ENCODE peak calls at places on chromosomes 3 and 15, in six cellular contexts. A is stomach, Y is breast epithelium, W is GM12891, Q is suprapubic skin, I is transverse colon. O is an unnamed sample.

GRCh38 chr3:178971614-178972013 is 100.0 kb downstream of the ZMAT3 start:
- DNase-seq in A (no peak), Y (no peak), W (no peak), Q (no peak), I (no peak), O (no peak)

GRCh38 chr3:44529927-44530326 is 25.1 kb upstream of the ZKSCAN7 start:
- DNase-seq in A (no peak), Y (no peak), W (no peak), Q (no peak), I (no peak), O (no peak)

GRCh38 chr15:74616020-74616939 is 644 bp downstream of the CLK3 start:
- DNase-seq in A (peak), Y (peak), W (peak), Q (peak), I (peak), O (peak)

GRCh38 chr15:36682091-36682490 is 102.7 kb downstream of the CDIN1 start:
- DNase-seq in A (no peak), Y (no peak), W (no peak), Q (no peak), I (no peak), O (no peak)

GRCh38 chr15:62883938-62884479 is 158.5 kb upstream of the TPM1 start:
- DNase-seq in A (no peak), Y (no peak), W (no peak), Q (no peak), I (no peak), O (no peak)

GRCh38 chr3:23826382-23827061 is 20.8 kb downstream of the UBE2E1 start:
- DNase-seq in A (no peak), Y (no peak), W (no peak), Q (no peak), I (no peak), O (no peak)

GRCh38 chr3:39210078-39210477 is 17.7 kb upstream of the XIRP1 start:
- DNase-seq in A (no peak), Y (no peak), W (no peak), Q (no peak), I (no peak), O (no peak)

GRCh38 chr3:75610773-75611172 is 53.4 kb upstream of the FRG2C start:
- DNase-seq in A (no peak), Y (no peak), W (no peak), Q (no peak), I (no peak), O (no peak)

GRCh38 chr3:40920041-40920440 is 279.3 kb upstream of the CTNNB1 start:
- DNase-seq in A (no peak), Y (no peak), W (no peak), Q (no peak), I (no peak), O (no peak)

GRCh38 chr15:52730163-52730562 is 51.0 kb upstream of the ATOSA start:
- DNase-seq in A (no peak), Y (no peak), W (no peak), Q (no peak), I (no peak), O (no peak)

GRCh38 chr15:73631915-73632669 is 1.1 kb downstream of the NPTN start:
- DNase-seq in A (no peak), Y (peak), W (no peak), Q (no peak), I (peak), O (no peak)

GRCh38 chr3:155712008-155712407 is 32.9 kb downstream of the PLCH1 start:
- DNase-seq in A (no peak), Y (no peak), W (no peak), Q (no peak), I (no peak), O (no peak)

GRCh38 chr15:40904552-40905201 is 10.4 kb downstream of the VPS18 start:
- DNase-seq in A (no peak), Y (no peak), W (no peak), Q (no peak), I (no peak), O (no peak)

GRCh38 chr15:40902605-40903561 is 8.6 kb downstream of the VPS18 start:
- DNase-seq in A (no peak), Y (peak), W (no peak), Q (no peak), I (no peak), O (no peak)

GRCh38 chr15:40906947-40907802 is 12.9 kb downstream of the VPS18 start:
- DNase-seq in A (peak), Y (peak), W (no peak), Q (no peak), I (peak), O (no peak)

GRCh38 chr15:40908095-40908494 is 13.8 kb downstream of the VPS18 start:
- DNase-seq in A (no peak), Y (no peak), W (no peak), Q (no peak), I (no peak), O (no peak)

GRCh38 chr15:40906101-40906946 is 12.1 kb downstream of the VPS18 start:
- DNase-seq in A (peak), Y (peak), W (peak), Q (peak), I (peak), O (peak)
- TF ChIP-seq POLR2A in A (no peak), Y (no peak), W (no peak), Q (no peak), I (peak), O (no peak)

GRCh38 chr3:157523814-157524213 is 20.6 kb upstream of the VEPH1 start:
- DNase-seq in A (no peak), Y (no peak), W (no peak), Q (no peak), I (no peak), O (no peak)

GRCh38 chr3:157518881-157519280 is 15.7 kb upstream of the VEPH1 start:
- DNase-seq in A (no peak), Y (no peak), W (no peak), Q (no peak), I (no peak), O (no peak)

GRCh38 chr3:157526036-157526435 is 22.8 kb upstream of the VEPH1 start:
- DNase-seq in A (no peak), Y (no peak), W (no peak), Q (no peak), I (no peak), O (no peak)

GRCh38 chr3:157520485-157521184 is 17.4 kb upstream of the VEPH1 start:
- DNase-seq in A (no peak), Y (no peak), W (no peak), Q (no peak), I (no peak), O (no peak)

GRCh38 chr3:157522646-157523045 is 19.4 kb upstream of the VEPH1 start:
- DNase-seq in A (no peak), Y (no peak), W (no peak), Q (no peak), I (no peak), O (no peak)
- TF ChIP-seq POLR2AphosphoS5 in A (no peak), Y (no peak), W (no peak), Q (no peak), I (no peak), O (no peak)

DNA sequence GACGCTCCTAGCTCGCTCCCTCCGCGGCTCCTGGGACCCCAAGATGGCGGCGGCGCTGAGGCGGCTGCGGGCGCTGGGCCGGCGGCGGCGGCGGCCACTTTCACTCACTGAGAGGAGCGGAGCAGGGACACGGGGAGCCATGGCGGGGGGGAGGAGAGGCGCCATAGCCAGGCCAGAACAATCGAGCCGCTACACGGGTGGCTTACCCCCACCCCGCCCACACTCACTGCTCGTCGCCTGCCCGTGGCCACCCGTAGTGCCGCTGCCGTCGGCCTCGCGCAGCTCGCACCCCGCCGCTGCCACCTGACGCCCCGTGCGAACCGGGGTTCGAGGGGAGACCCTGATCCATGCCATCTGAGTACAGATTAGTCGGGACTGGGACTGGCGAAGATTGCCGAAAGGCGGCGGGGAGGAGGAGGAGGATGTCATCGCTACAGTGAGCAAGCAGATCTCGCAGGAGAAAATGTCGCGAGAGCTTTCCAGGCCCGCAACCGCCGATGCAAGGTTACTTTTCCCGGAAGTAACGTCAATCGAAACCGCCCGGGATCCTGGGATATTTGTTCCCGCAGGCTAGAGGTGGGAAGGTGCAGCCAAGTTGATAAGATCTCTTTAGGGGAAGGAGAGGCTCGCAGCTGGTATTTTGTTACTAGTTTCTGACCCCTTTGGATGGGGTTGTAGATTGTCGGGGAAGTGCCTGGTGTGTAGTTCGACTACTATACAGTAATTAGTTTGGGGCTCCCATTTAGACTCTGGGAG is at the start of gene INO80:
- DNase-seq in A (peak), Y (peak), W (peak), Q (peak), I (peak), O (peak)
- TF ChIP-seq POLR2A in A (peak), Y (peak), W (no peak), Q (peak), I (peak), O (peak)

GRCh38 chr3:14461006-14461747 is 58.8 kb downstream of the SLC6A6 start:
- DNase-seq in A (peak), Y (no peak), W (no peak), Q (no peak), I (no peak), O (no peak)

GRCh38 chr3:14459787-14460186 is 57.4 kb downstream of the SLC6A6 start:
- DNase-seq in A (no peak), Y (no peak), W (no peak), Q (no peak), I (no peak), O (no peak)

GRCh38 chr3:14459384-14459783 is 57.0 kb downstream of the SLC6A6 start:
- DNase-seq in A (no peak), Y (no peak), W (no peak), Q (no peak), I (no peak), O (no peak)

GRCh38 chr3:14461748-14462324 is 59.4 kb downstream of the SLC6A6 start:
- DNase-seq in A (peak), Y (no peak), W (peak), Q (no peak), I (peak), O (no peak)

GRCh38 chr3:14460342-14461005 is 58.1 kb downstream of the SLC6A6 start:
- DNase-seq in A (peak), Y (peak), W (no peak), Q (no peak), I (peak), O (no peak)
- TF ChIP-seq POLR2AphosphoS5 in A (peak), Y (peak), W (no peak), Q (no peak), I (peak), O (no peak)

DNA sequence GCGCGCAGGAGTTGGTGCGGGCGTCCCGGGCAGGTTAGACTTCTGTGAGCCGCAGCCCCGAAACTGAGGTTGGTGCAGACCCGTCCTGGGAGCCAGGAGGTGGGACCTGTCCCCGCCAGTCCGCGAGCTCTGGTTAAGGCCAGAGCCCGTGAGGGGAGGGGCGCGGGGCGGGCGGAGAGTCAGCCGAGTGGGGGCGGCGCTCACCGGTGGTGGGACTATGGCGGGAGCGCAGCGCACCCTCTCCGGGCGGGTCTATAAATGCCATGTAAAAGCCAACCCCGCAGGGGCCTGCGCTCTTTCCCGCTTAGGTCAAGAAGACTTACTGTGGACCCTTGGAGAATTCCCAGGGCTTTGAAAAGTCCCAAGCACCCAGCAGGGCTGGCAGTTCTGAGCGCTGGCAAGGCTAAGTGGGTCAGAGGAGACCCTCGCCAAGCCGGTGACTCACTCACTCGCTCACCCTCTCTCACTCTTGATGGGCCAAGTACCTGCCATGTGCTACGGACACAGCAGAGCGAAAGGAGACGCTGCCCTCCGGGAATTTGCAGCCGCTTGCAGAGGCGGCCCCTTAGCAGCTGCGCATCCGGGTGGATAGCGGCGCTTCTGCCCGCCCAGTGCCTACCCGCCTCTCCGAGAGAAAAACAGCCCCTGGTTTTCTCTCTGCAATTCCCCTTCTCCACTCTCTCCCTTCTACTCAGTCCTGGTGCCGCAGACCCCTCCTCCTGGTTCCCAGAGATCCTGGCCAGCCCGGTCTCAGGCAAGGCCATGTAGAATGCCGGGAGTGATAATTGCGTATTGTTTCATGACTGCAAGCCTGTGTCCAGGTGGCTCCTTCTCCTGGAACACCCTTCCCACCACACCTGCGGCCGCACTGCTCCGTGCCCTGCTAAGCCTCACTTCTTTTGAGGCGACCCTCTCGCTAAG is at the start of gene ALDH1L1:
- DNase-seq in A (peak), Y (peak), W (no peak), Q (no peak), I (peak), O (no peak)
- TF ChIP-seq POLR2A in A (no peak), Y (no peak), W (no peak), Q (no peak), I (peak), O (no peak)

DNA sequence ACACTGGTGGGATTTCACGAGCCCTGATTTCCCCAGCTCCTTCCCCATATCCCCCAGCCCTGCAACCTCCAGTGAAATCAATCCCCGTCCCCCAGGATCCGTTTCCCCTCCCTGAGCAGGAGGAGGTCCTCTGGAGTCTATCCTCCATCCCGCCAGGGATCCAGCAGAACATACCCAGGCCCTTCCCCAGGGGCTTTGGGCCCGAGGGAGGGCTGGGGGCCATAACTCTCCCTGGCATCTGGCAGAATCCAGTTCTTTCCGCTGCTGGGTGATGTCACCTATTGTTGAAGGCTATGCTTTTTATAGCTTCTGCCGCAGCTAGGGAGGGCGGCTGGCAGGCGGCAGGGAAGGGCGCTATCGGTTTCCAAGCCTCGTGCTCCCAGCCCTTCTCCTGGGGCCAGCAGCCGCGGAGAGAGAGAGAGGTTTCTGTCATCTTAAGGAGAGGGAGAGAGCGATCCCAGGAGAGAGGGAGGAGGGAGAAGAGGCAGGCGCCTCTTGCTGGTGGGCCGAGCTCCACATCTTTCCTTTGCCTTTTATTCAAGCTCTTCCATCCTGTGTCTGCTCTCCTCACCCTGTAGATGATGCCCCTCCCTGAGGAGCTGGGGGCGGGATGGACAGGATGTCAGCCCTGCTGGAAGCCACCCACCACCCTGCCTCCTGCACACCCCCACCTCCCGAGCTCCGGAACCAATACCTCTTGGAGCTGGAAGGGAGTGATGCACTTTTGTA is 120.1 kb downstream of the ANP32A start:
- DNase-seq in A (no peak), Y (no peak), W (no peak), Q (no peak), I (peak), O (no peak)
- TF ChIP-seq POLR2AphosphoS5 in A (no peak), Y (no peak), W (no peak), Q (no peak), I (peak), O (no peak)

DNA sequence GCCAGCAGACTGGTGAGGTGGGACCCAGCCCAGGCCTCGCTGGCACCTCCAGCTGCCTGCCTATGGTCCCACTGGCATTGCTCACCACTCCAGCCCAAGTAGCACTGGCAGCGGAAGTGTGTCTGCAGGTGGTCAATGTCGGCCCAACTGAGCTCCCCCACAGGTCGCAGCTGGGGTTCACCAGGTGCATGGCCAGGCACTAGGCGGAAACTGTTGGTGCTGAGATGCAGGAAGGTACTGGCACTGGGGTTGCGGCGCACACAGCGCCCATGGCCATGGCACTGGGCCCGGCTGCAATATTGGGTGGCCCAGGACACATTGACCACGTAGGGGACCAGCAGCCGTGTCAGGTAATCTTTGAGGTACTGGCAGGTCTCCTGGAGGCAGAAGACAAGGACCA is 4.4 kb downstream of the HYAL2 start:
- DNase-seq in A (no peak), Y (no peak), W (no peak), Q (no peak), I (no peak), O (no peak)
- TF ChIP-seq POLR2A in A (no peak), Y (no peak), W (no peak), Q (no peak), I (no peak), O (no peak)

GRCh38 chr3:131849640-131850039 is 185.2 kb downstream of the CPNE4 start:
- DNase-seq in A (no peak), Y (no peak), W (no peak), Q (no peak), I (no peak), O (no peak)

GRCh38 chr3:131850223-131850622 is 184.6 kb downstream of the CPNE4 start:
- DNase-seq in A (no peak), Y (no peak), W (no peak), Q (no peak), I (no peak), O (no peak)

GRCh38 chr3:131846296-131846924 is 188.4 kb downstream of the CPNE4 start:
- DNase-seq in A (no peak), Y (no peak), W (no peak), Q (no peak), I (no peak), O (no peak)

GRCh38 chr3:131848111-131848510 is 186.7 kb downstream of the CPNE4 start:
- DNase-seq in A (no peak), Y (no peak), W (no peak), Q (no peak), I (no peak), O (no peak)
- TF ChIP-seq POLR2AphosphoS5 in A (no peak), Y (no peak), W (no peak), Q (no peak), I (no peak), O (no peak)

GRCh38 chr15:84570164-84570692 is 30.6 kb upstream of the ZSCAN2 start:
- DNase-seq in A (peak), Y (no peak), W (peak), Q (peak), I (peak), O (peak)
- TF ChIP-seq POLR2A in A (no peak), Y (no peak), W (no peak), Q (no peak), I (peak), O (no peak)

O was measured in GM12892.